ENCODE peak calls at places on chromosome 12, in four cellular contexts. X, Y, R and J are unnamed samples. For H3K4me1, the result is how much of the 10 kb centered on the place peaks cover.

GRCh38 chr12:113852273-113852672 is 113.9 kb downstream of the RBM19 start:
- DNase-seq in R (no peak), Y (no peak), X (no peak), J (no peak)

GRCh38 chr12:44464180-44464579 is 411.9 kb downstream of the NELL2 start:
- DNase-seq in Y (no peak), X (no peak), R (no peak), J (no peak)

GRCh38 chr12:91103101-91103500 is 8.2 kb downstream of the LUM start:
- DNase-seq in Y (no peak), X (no peak), R (no peak), J (no peak)

GRCh38 chr12:119704065-119704747 is 36.3 kb downstream of the PRKAB1 start:
- DNase-seq in Y (peak), R (no peak), X (no peak), J (no peak)

GRCh38 chr12:110860833-110861291 is 14.1 kb downstream of the CCDC63 start:
- DNase-seq in X (no peak), Y (no peak), R (no peak), J (no peak)

GRCh38 chr12:5099136-5099535 is 55.5 kb downstream of the KCNA5 start:
- DNase-seq in R (no peak), X (no peak), Y (no peak), J (no peak)

GRCh38 chr12:93884794-93885460 is 207.8 kb downstream of the CRADD start:
- DNase-seq in X (no peak), R (no peak), Y (no peak), J (no peak)

GRCh38 chr12:87094356-87094755 is 838.2 kb upstream of the MGAT4C start:
- DNase-seq in Y (no peak), X (no peak), R (no peak), J (no peak)

GRCh38 chr12:114917307-114917706 is 233.3 kb upstream of the TBX3 start:
- DNase-seq in R (no peak), Y (no peak), X (no peak), J (no peak)

GRCh38 chr12:26524862-26525465 is 308.0 kb downstream of the ITPR2 start:
- DNase-seq in X (no peak), R (peak), Y (peak), J (no peak)

GRCh38 chr12:13941258-13942249 is 39.8 kb downstream of the GRIN2B start:
- DNase-seq in R (peak), Y (peak), X (peak), J (no peak)

GRCh38 chr12:20451759-20452158 is 83.4 kb downstream of the PDE3A start:
- DNase-seq in X (no peak), Y (no peak), R (no peak), J (no peak)

GRCh38 chr12:12561305-12562015 is 1.2 kb downstream of the DUSP16 start:
- DNase-seq in Y (peak), R (peak), X (peak), J (peak)

GRCh38 chr12:96862326-96862725 is 44.7 kb upstream of the NEDD1 start:
- DNase-seq in X (no peak), Y (no peak), R (no peak), J (no peak)

GRCh38 chr12:90229771-90230170 is 521.1 kb upstream of the ATP2B1 start:
- DNase-seq in R (no peak), X (no peak), Y (no peak), J (no peak)

GRCh38 chr12:14910090-14910915 is 24.6 kb upstream of the MGP start:
- DNase-seq in X (no peak), R (no peak), Y (no peak), J (no peak)

GRCh38 chr12:123485756-123486155 is 27.8 kb downstream of the SNRNP35 start:
- DNase-seq in X (no peak), R (no peak), Y (no peak), J (no peak)

GRCh38 chr12:95218852-95219171 is 1.2 kb downstream of the VEZT start:
- DNase-seq in R (peak), Y (no peak), X (peak), J (no peak)

GRCh38 chr12:121575952-121576615 is 4.7 kb downstream of the KDM2B start:
- DNase-seq in R (no peak), X (no peak), Y (no peak), J (no peak)

GRCh38 chr12:76568130-76568529 is 8.6 kb upstream of the OSBPL8 start:
- DNase-seq in R (no peak), X (no peak), Y (no peak), J (no peak)

GRCh38 chr12:96215933-96216273 is 21.7 kb downstream of the ELK3 start:
- DNase-seq in R (no peak), Y (no peak), X (no peak), J (no peak)

GRCh38 chr12:54605138-54605970 is 16.9 kb upstream of the PPP1R1A start:
- DNase-seq in X (no peak), Y (no peak), R (no peak), J (no peak)

GRCh38 chr12:108567388-108567787 is 5.0 kb downstream of the ISCU start:
- DNase-seq in Y (no peak), X (no peak), R (peak), J (no peak)

GRCh38 chr12:123106640-123107359 is 44.1 kb downstream of the PITPNM2 start:
- DNase-seq in X (no peak), R (peak), Y (no peak), J (peak)

GRCh38 chr12:175250-175649 is 38.7 kb downstream of the SLC6A12 start:
- DNase-seq in R (no peak), X (no peak), Y (no peak), J (no peak)

GRCh38 chr12:78929075-78929418 is 64.5 kb downstream of the SYT1 start:
- DNase-seq in Y (no peak), R (no peak), X (no peak), J (no peak)

GRCh38 chr12:132163911-132164288 is 19.6 kb downstream of the NOC4L start:
- DNase-seq in R (no peak), Y (no peak), X (no peak), J (no peak)

GRCh38 chr12:47828008-47828966 is 8.6 kb upstream of the HDAC7 start:
- DNase-seq in X (no peak), Y (no peak), R (no peak), J (no peak)

GRCh38 chr12:120134307-120134980 is 17.9 kb upstream of the RAB35 start:
- DNase-seq in R (no peak), Y (no peak), X (no peak), J (no peak)

GRCh38 chr12:20489645-20490044 is 121.3 kb downstream of the PDE3A start:
- DNase-seq in X (no peak), R (no peak), Y (no peak), J (no peak)

GRCh38 chr12:94202245-94203180 is 54.1 kb downstream of the PLXNC1 start:
- DNase-seq in X (no peak), R (no peak), Y (no peak), J (no peak)

GRCh38 chr12:124745891-124746570 is 117.6 kb downstream of the SCARB1 start:
- DNase-seq in X (peak), R (peak), Y (peak), J (no peak)

GRCh38 chr12:52947738-52948423 is 1.0 kb upstream of the KRT18 start:
- DNase-seq in X (peak), Y (no peak), R (no peak), J (no peak)

GRCh38 chr12:19490908-19491307 is 51.6 kb downstream of the AEBP2 start:
- DNase-seq in Y (no peak), X (peak), R (no peak), J (no peak)

GRCh38 chr12:20194171-20194570 is 174.2 kb upstream of the PDE3A start:
- DNase-seq in X (no peak), R (no peak), Y (peak), J (no peak)

DNA sequence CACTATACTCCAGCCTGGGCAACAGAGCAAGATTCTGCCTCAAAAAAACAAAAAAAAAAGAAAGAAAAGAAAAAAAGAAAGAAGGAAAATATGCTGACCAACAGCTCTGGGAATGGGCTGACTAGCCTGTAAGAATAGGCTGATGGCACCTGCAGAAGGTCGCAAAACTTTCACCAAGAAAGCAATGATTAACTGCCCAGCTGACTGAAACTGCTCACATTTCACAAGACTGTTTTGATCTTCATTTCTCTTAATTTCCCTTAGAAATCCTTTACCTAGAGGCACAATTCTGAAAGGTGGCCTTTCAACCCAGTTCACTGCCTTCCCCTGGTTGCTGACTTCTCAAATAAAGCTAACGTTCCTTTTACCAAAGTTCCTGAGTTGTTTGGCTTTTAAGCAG is 12.4 kb downstream of the BEST3 start:
- DNase-seq in R (no peak), X (no peak), Y (no peak), J (no peak)
- H3K4me1 ChIP-seq in R (under half), X (under half), Y (under half), J (under half)

GRCh38 chr12:2337031-2338010 is 284.5 kb downstream of the CACNA1C start:
- DNase-seq in Y (no peak), R (no peak), X (no peak), J (no peak)

GRCh38 chr12:2336409-2336829 is 283.6 kb downstream of the CACNA1C start:
- DNase-seq in Y (peak), X (no peak), R (no peak), J (no peak)

GRCh38 chr12:2335109-2335508 is 282.3 kb downstream of the CACNA1C start:
- DNase-seq in Y (no peak), R (no peak), X (no peak), J (no peak)

GRCh38 chr12:2334291-2335088 is 281.7 kb downstream of the CACNA1C start:
- DNase-seq in X (no peak), R (no peak), Y (no peak), J (no peak)

DNA sequence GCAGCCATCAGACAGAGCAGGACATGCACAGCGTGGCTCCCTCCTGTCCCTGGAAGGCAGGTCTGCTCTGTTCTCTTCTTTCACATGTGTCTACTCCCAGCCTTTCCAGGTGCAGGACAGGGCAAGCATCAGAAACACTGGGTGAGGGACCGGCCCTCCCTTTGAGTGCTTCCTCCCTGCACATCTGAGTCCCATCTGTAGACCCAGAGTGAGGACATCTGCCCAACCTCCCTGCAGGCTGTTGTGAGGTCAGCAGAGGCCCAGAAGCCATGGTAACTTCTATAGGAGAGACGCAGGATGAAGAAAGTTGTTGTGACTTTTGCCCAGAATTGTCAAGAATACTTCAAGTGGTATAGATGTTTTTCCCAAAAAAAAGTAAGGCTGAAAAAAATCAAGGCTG is 282.7 kb downstream of the CACNA1C start:
- DNase-seq in R (no peak), Y (no peak), X (no peak), J (no peak)
- H3K27ac ChIP-seq in R (peak), Y (peak), X (no peak), J (no peak)

GRCh38 chr12:109724321-109724892 is 10.8 kb downstream of the FAM222A start:
- DNase-seq in R (no peak), X (no peak), Y (no peak), J (no peak)
- H3K4me3 ChIP-seq in R (no peak), X (no peak), Y (no peak), J (no peak)

GRCh38 chr12:55712700-55713415 is 3.0 kb upstream of the BLOC1S1 start:
- DNase-seq in R (no peak), X (no peak), Y (no peak), J (no peak)
- H3K4me1 ChIP-seq in R (under half), X (under half), Y (under half), J (under half)

DNA sequence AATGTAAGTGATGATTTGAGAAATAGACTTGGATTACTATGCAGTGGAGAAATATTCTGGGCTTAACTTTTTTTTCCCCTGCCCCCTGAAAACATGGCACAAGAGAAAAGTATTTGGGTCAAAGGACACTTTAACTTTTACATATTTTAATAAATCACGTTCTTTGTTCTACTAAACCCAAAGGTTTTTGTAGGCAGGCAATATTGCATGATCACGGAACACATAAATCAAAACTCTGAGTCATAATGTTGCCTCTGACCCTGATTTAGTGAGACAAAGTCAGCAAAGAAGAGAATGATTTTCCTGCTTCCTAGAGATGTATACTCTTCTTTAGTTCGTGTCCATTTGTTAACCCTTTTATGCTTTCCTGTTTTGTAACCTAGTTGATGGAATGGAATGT is 38.0 kb downstream of the ABCD2 start:
- DNase-seq in Y (peak), X (no peak), R (no peak), J (no peak)
- H3K27ac ChIP-seq in Y (no peak), X (no peak), R (no peak), J (no peak)

GRCh38 chr12:59388694-59389093 is 207.1 kb upstream of the SLC16A7 start:
- DNase-seq in X (no peak), Y (no peak), R (no peak), J (no peak)

GRCh38 chr12:59381106-59381505 is 214.7 kb upstream of the SLC16A7 start:
- DNase-seq in X (no peak), R (no peak), Y (no peak), J (no peak)

GRCh38 chr12:59383426-59383822 is 212.4 kb upstream of the SLC16A7 start:
- DNase-seq in Y (peak), X (no peak), R (no peak), J (no peak)

GRCh38 chr12:59388176-59388575 is 207.7 kb upstream of the SLC16A7 start:
- DNase-seq in X (no peak), Y (no peak), R (no peak), J (no peak)

GRCh38 chr12:59382678-59383425 is 213.0 kb upstream of the SLC16A7 start:
- DNase-seq in Y (peak), R (no peak), X (no peak), J (no peak)
- H3K4me3 ChIP-seq in Y (peak), R (no peak), X (no peak), J (no peak)

GRCh38 chr12:42804928-42805327 is 215.4 kb upstream of the PRICKLE1 start:
- DNase-seq in X (no peak), Y (no peak), R (no peak), J (no peak)
- H3K4me1 ChIP-seq in X (under half), Y (under half), R (under half), J (under half)

GRCh38 chr12:6958609-6959375 is 7.6 kb downstream of the PTPN6 start:
- DNase-seq in X (no peak), R (no peak), Y (no peak), J (peak)
- H3K27ac ChIP-seq in X (peak), R (peak), Y (no peak), J (peak)